ENCODE peak calls at places on chromosomes 12 and 14, in eight cellular contexts. Q is H1, C is K562, L is A673, M is fibroblast of lung, K is neural progenitor cell, D is GM23338, U is DND-41. T is an unnamed sample.

GRCh38 chr12:13404631-13405473 is 208.3 kb downstream of the EMP1 start:
- DNase-seq in Q (no peak), C (no peak), L (no peak), M (no peak), K (no peak), D (no peak), U (no peak), T (no peak)

GRCh38 chr12:43730283-43730682 is 28.3 kb downstream of the PUS7L start:
- DNase-seq in Q (no peak), C (no peak), L (no peak), M (no peak), K (no peak), D (no peak), U (no peak), T (no peak)

GRCh38 chr14:101939771-101940170 is 24.6 kb upstream of the DYNC1H1 start:
- DNase-seq in Q (no peak), C (no peak), L (no peak), M (no peak), K (no peak), D (no peak), U (no peak), T (no peak)

GRCh38 chr14:66066991-66067788 is 419.0 kb upstream of the CCDC196 start:
- DNase-seq in Q (no peak), C (no peak), L (peak), M (peak), K (no peak), D (no peak), U (no peak), T (no peak)

GRCh38 chr12:42607584-42607984 is 18.0 kb upstream of the PRICKLE1 start:
- DNase-seq in Q (no peak), C (no peak), L (no peak), M (no peak), K (no peak), D (no peak), U (no peak), T (no peak)

GRCh38 chr14:24938593-24938992 is 111.4 kb downstream of the STXBP6 start:
- DNase-seq in Q (no peak), C (no peak), L (no peak), M (peak), K (peak), D (peak), U (no peak), T (no peak)

GRCh38 chr12:118061876-118062791 is 1.2 kb upstream of the WSB2 start:
- DNase-seq in Q (no peak), C (peak), L (peak), M (peak), K (peak), D (peak), U (peak), T (no peak)

GRCh38 chr12:107818984-107819383 is 44.5 kb downstream of the ASCL4 start:
- DNase-seq in Q (no peak), C (no peak), L (peak), M (peak), K (peak), D (no peak), U (no peak), T (no peak)

GRCh38 chr12:47882796-47883546 is 21.8 kb downstream of the VDR start:
- DNase-seq in Q (no peak), C (no peak), L (no peak), M (peak), K (no peak), D (peak), U (no peak), T (peak)

GRCh38 chr14:103738706-103739451 is 23.3 kb downstream of the ZFYVE21 start:
- DNase-seq in Q (no peak), C (no peak), L (no peak), M (no peak), K (no peak), D (no peak), U (no peak), T (no peak)

GRCh38 chr14:73754911-73755360 is 40.8 kb upstream of the PNMA1 start:
- DNase-seq in Q (no peak), C (no peak), L (no peak), M (peak), K (no peak), D (peak), U (no peak), T (no peak)

GRCh38 chr14:101780887-101781239 is 19.4 kb downstream of the PPP2R5C start:
- DNase-seq in Q (no peak), C (no peak), L (no peak), M (no peak), K (peak), D (peak), U (no peak), T (no peak)

GRCh38 chr12:82686223-82687019 is at the start of gene TMTC2:
- DNase-seq in Q (no peak), C (peak), L (peak), M (peak), K (peak), D (peak), U (no peak), T (peak)

GRCh38 chr12:104006929-104007328 is 41.3 kb downstream of the TDG start:
- DNase-seq in Q (no peak), C (no peak), L (peak), M (peak), K (no peak), D (no peak), U (no peak), T (no peak)

GRCh38 chr14:50679674-50680073 is 11.6 kb upstream of the SAV1 start:
- DNase-seq in Q (no peak), C (no peak), L (no peak), M (no peak), K (no peak), D (no peak), U (no peak), T (no peak)

GRCh38 chr12:66335746-66336145 is 33.5 kb downstream of the HELB start:
- DNase-seq in Q (no peak), C (no peak), L (no peak), M (no peak), K (no peak), D (no peak), U (no peak), T (no peak)

GRCh38 chr14:89007906-89008305 is 183.5 kb downstream of the TTC8 start:
- DNase-seq in Q (no peak), C (no peak), L (no peak), M (no peak), K (no peak), D (no peak), U (no peak), T (no peak)

GRCh38 chr12:69738351-69739286 is at the start of gene RAB3IP:
- DNase-seq in Q (peak), C (peak), L (peak), M (peak), K (peak), D (peak), U (peak), T (peak)

GRCh38 chr12:119621878-119622277 is 28.3 kb downstream of the TMEM233 start:
- DNase-seq in Q (no peak), C (no peak), L (no peak), M (peak), K (no peak), D (no peak), U (no peak), T (no peak)

GRCh38 chr14:59265808-59266207 is 77.3 kb downstream of the DAAM1 start:
- DNase-seq in Q (no peak), C (no peak), L (no peak), M (no peak), K (no peak), D (no peak), U (no peak), T (no peak)

GRCh38 chr12:79547735-79548347 is 142.9 kb downstream of the PAWR start:
- DNase-seq in Q (peak), C (peak), L (peak), M (peak), K (peak), D (peak), U (peak), T (peak)

GRCh38 chr12:93060666-93061413 is 131.7 kb upstream of the EEA1 start:
- DNase-seq in Q (no peak), C (peak), L (peak), M (peak), K (no peak), D (peak), U (no peak), T (peak)

GRCh38 chr12:81143057-81143456 is 65.2 kb downstream of the ACSS3 start:
- DNase-seq in Q (no peak), C (no peak), L (no peak), M (no peak), K (no peak), D (no peak), U (no peak), T (no peak)

GRCh38 chr14:68547305-68548193 is 245.3 kb downstream of the ZFP36L1 start:
- DNase-seq in Q (no peak), C (no peak), L (peak), M (peak), K (no peak), D (no peak), U (no peak), T (no peak)

GRCh38 chr12:112986291-112986800 is 8.0 kb downstream of the OAS2 start:
- DNase-seq in Q (no peak), C (no peak), L (no peak), M (no peak), K (no peak), D (no peak), U (no peak), T (no peak)

GRCh38 chr14:33483110-33483509 is 467.8 kb downstream of the EGLN3 start:
- DNase-seq in Q (no peak), C (peak), L (no peak), M (no peak), K (no peak), D (no peak), U (no peak), T (no peak)

GRCh38 chr12:68505915-68506314 is 104.8 kb upstream of the RAP1B start:
- DNase-seq in Q (no peak), C (no peak), L (no peak), M (no peak), K (no peak), D (no peak), U (no peak), T (no peak)

GRCh38 chr14:55117816-55118441 is 11.1 kb upstream of the LGALS3 start:
- DNase-seq in Q (no peak), C (no peak), L (no peak), M (peak), K (no peak), D (no peak), U (peak), T (no peak)

GRCh38 chr12:100168562-100168961 is 25.9 kb upstream of the BLTP3B start:
- DNase-seq in Q (no peak), C (no peak), L (no peak), M (no peak), K (no peak), D (no peak), U (no peak), T (no peak)

GRCh38 chr14:105015242-105015641 is 5.6 kb downstream of the CDCA4 start:
- DNase-seq in Q (no peak), C (peak), L (no peak), M (no peak), K (no peak), D (no peak), U (no peak), T (no peak)

GRCh38 chr14:105015905-105016304 is 5.0 kb downstream of the CDCA4 start:
- DNase-seq in Q (no peak), C (no peak), L (no peak), M (no peak), K (no peak), D (no peak), U (no peak), T (no peak)

GRCh38 chr14:105020815-105021655 is at the start of gene CDCA4:
- DNase-seq in Q (peak), C (peak), L (peak), M (peak), K (peak), D (peak), U (peak), T (peak)

GRCh38 chr14:105019861-105020814 is 745 bp downstream of the CDCA4 start:
- DNase-seq in Q (no peak), C (peak), L (peak), M (peak), K (peak), D (peak), U (peak), T (no peak)

GRCh38 chr14:105018414-105018813 is 2.5 kb downstream of the CDCA4 start:
- DNase-seq in Q (no peak), C (no peak), L (no peak), M (no peak), K (no peak), D (no peak), U (no peak), T (no peak)
- TF ChIP-seq EZH2 in Q (no peak), C (no peak), L (no peak), M (no peak), K (no peak), D (no peak), U (no peak), T (no peak)

GRCh38 chr14:77140937-77141591 is 527 bp downstream of the ZDHHC22 start:
- DNase-seq in Q (no peak), C (peak), L (peak), M (peak), K (peak), D (peak), U (no peak), T (no peak)

GRCh38 chr14:77141592-77142288 is at the start of gene ZDHHC22:
- DNase-seq in Q (no peak), C (no peak), L (no peak), M (no peak), K (no peak), D (peak), U (no peak), T (no peak)

GRCh38 chr14:77144412-77145115 is 3.0 kb upstream of the ZDHHC22 start:
- DNase-seq in Q (no peak), C (no peak), L (no peak), M (no peak), K (no peak), D (no peak), U (no peak), T (no peak)

GRCh38 chr14:77142289-77142814 is 761 bp upstream of the ZDHHC22 start:
- DNase-seq in Q (no peak), C (no peak), L (no peak), M (no peak), K (peak), D (no peak), U (no peak), T (no peak)

GRCh38 chr14:77143071-77143470 is 1.5 kb upstream of the ZDHHC22 start:
- DNase-seq in Q (no peak), C (no peak), L (no peak), M (no peak), K (no peak), D (no peak), U (no peak), T (no peak)
- TF ChIP-seq EZH2 in Q (no peak), C (no peak), L (no peak), M (peak), K (no peak), D (no peak), U (no peak), T (no peak)

DNA sequence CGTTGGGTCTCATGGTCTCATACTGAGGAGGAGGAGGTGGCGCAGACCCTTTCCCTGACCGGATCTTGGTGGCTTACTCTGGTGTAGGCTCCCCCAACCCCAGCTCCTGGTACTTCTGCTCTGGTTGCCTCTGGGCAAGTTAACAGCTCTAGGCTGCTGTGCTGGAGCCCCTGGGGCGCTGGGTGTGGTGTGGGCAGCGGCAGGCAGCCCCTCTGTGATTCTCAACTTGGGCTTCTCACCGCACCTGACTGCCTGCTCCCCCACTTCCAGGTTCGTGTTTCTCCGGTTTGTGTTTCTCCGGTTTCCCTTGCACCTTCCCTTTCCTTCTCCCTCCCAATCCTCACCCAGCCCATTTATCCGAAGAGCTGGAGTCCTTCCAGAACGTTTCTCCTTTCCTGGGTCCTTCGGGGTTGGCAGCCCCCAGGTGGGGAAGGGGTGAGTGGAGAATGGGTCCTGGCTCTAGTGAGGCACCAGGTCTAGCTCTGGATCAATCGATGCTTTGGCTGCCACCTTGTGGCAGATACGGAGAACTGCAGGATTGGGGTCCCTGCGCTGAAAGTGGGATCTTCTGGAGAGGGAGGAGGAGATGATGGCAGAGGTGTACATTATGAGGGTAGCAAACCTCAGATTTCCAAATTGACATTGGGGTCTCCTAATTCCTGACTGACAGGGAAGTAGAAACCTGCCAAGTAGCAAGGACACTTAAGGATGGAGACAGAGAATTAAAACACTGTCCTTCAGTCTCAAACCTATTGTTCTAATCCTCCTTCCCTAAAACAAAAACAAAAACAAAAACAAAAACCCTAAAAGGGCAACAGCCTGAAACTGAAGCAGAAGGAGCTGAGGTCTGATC is 8.3 kb downstream of the CISTR start:
- DNase-seq in Q (no peak), C (peak), L (peak), M (peak), K (peak), D (peak), U (peak), T (no peak)
- TF ChIP-seq EZH2 in Q (no peak), C (no peak), L (no peak), M (no peak), K (peak), D (peak), U (no peak), T (no peak)

GRCh38 chr14:36520601-36521525 is 831 bp upstream of the NKX2-1 start:
- DNase-seq in Q (no peak), C (peak), L (no peak), M (no peak), K (peak), D (peak), U (no peak), T (no peak)
- TF ChIP-seq EZH2 in Q (peak), C (no peak), L (peak), M (peak), K (peak), D (peak), U (no peak), T (no peak)

GRCh38 chr14:53767566-53767965 is 189.1 kb downstream of the BMP4 start:
- DNase-seq in Q (no peak), C (no peak), L (no peak), M (peak), K (no peak), D (no peak), U (no peak), T (no peak)
- TF ChIP-seq EZH2 in Q (no peak), C (no peak), L (no peak), M (no peak), K (no peak), D (no peak), U (no peak), T (no peak)